ENCODE peak calls at places on chromosomes 16 and 17, in ten cellular contexts. O, H, P, V, E, L, X, M, U and C are unnamed samples.

GRCh38 chr16:12319464-12320030 is 343.0 kb downstream of the SNX29 start:
- DNase-seq in O (no peak), H (no peak), P (no peak), V (no peak), E (peak), L (no peak), X (no peak), M (no peak), U (no peak), C (no peak)

GRCh38 chr16:88197481-88198456 is 185.0 kb upstream of the ZNF469 start:
- DNase-seq in O (no peak), H (no peak), P (no peak), V (no peak), E (no peak), L (no peak), X (no peak), M (no peak), U (no peak), C (no peak)

GRCh38 chr17:35748323-35748960 is 4.6 kb downstream of the GAS2L2 start:
- DNase-seq in O (no peak), H (no peak), P (no peak), V (no peak), E (no peak), L (no peak), X (no peak), M (peak), U (no peak), C (no peak)

GRCh38 chr17:74569392-74570003 is 2.2 kb upstream of the CD300H start:
- DNase-seq in O (peak), H (no peak), P (peak), V (peak), E (no peak), L (peak), X (no peak), M (peak), U (peak), C (peak)

GRCh38 chr17:82113422-82113821 is 15.4 kb upstream of the FASN start:
- DNase-seq in O (no peak), H (no peak), P (no peak), V (no peak), E (no peak), L (no peak), X (no peak), M (no peak), U (no peak), C (no peak)

GRCh38 chr17:27762527-27763305 is 37.6 kb downstream of the NOS2 start:
- DNase-seq in O (peak), H (no peak), P (peak), V (no peak), E (peak), L (no peak), X (no peak), M (no peak), U (peak), C (peak)

GRCh38 chr16:65180986-65181710 is 59.3 kb upstream of the CDH11 start:
- DNase-seq in O (peak), H (no peak), P (no peak), V (no peak), E (no peak), L (no peak), X (no peak), M (no peak), U (no peak), C (peak)

GRCh38 chr17:75548839-75549238 is 23.3 kb downstream of the LLGL2 start:
- DNase-seq in O (no peak), H (no peak), P (no peak), V (no peak), E (no peak), L (no peak), X (no peak), M (no peak), U (no peak), C (no peak)

GRCh38 chr16:19382887-19383816 is 34.5 kb upstream of the TMC5 start:
- DNase-seq in O (peak), H (no peak), P (no peak), V (no peak), E (peak), L (no peak), X (no peak), M (no peak), U (no peak), C (no peak)

GRCh38 chr16:81366316-81366932 is 51.7 kb downstream of the GAN start:
- DNase-seq in O (peak), H (no peak), P (peak), V (peak), E (peak), L (no peak), X (no peak), M (no peak), U (peak), C (peak)

GRCh38 chr17:36066365-36066945 is 2.4 kb downstream of the CCL18 start:
- DNase-seq in O (no peak), H (no peak), P (no peak), V (no peak), E (no peak), L (no peak), X (no peak), M (no peak), U (no peak), C (no peak)

GRCh38 chr16:2090819-2091721 is 43.3 kb downstream of the TSC2 start:
- DNase-seq in O (peak), H (no peak), P (peak), V (no peak), E (peak), L (no peak), X (no peak), M (peak), U (peak), C (peak)

GRCh38 chr16:16138034-16138635 is 85.2 kb downstream of the ABCC6 start:
- DNase-seq in O (no peak), H (no peak), P (no peak), V (no peak), E (no peak), L (no peak), X (no peak), M (no peak), U (no peak), C (no peak)

GRCh38 chr17:34254146-34254545 is 939 bp upstream of the CCL2 start:
- DNase-seq in O (no peak), H (peak), P (peak), V (peak), E (no peak), L (no peak), X (no peak), M (no peak), U (no peak), C (peak)

GRCh38 chr17:34251186-34251585 is 3.9 kb upstream of the CCL2 start:
- DNase-seq in O (no peak), H (no peak), P (no peak), V (no peak), E (no peak), L (no peak), X (no peak), M (no peak), U (no peak), C (no peak)

GRCh38 chr17:34254651-34255380 is at the start of gene CCL2:
- DNase-seq in O (peak), H (peak), P (peak), V (no peak), E (peak), L (peak), X (no peak), M (peak), U (peak), C (peak)

GRCh38 chr17:34252890-34253525 is 2.1 kb upstream of the CCL2 start:
- DNase-seq in O (no peak), H (no peak), P (peak), V (peak), E (no peak), L (no peak), X (no peak), M (no peak), U (peak), C (no peak)

GRCh38 chr17:34252138-34252889 is 2.8 kb upstream of the CCL2 start:
- DNase-seq in O (peak), H (peak), P (peak), V (peak), E (peak), L (peak), X (peak), M (peak), U (peak), C (peak)
- H3K4me3 ChIP-seq in O (no peak), H (no peak), P (no peak), V (no peak), E (no peak), L (peak), X (no peak), M (no peak), U (no peak), C (no peak)

GRCh38 chr17:32626371-32626770 is 139.6 kb downstream of the CDK5R1 start:
- DNase-seq in O (no peak), H (no peak), P (no peak), V (no peak), E (no peak), L (no peak), X (no peak), M (no peak), U (no peak), C (no peak)

GRCh38 chr17:32621612-32622312 is 135.0 kb downstream of the CDK5R1 start:
- DNase-seq in O (no peak), H (no peak), P (no peak), V (no peak), E (no peak), L (no peak), X (no peak), M (no peak), U (peak), C (peak)

GRCh38 chr17:32623196-32623595 is 136.4 kb downstream of the CDK5R1 start:
- DNase-seq in O (no peak), H (no peak), P (no peak), V (no peak), E (no peak), L (no peak), X (no peak), M (no peak), U (no peak), C (peak)

GRCh38 chr17:32625971-32626370 is 139.2 kb downstream of the CDK5R1 start:
- DNase-seq in O (no peak), H (no peak), P (no peak), V (no peak), E (no peak), L (no peak), X (no peak), M (no peak), U (no peak), C (no peak)

DNA sequence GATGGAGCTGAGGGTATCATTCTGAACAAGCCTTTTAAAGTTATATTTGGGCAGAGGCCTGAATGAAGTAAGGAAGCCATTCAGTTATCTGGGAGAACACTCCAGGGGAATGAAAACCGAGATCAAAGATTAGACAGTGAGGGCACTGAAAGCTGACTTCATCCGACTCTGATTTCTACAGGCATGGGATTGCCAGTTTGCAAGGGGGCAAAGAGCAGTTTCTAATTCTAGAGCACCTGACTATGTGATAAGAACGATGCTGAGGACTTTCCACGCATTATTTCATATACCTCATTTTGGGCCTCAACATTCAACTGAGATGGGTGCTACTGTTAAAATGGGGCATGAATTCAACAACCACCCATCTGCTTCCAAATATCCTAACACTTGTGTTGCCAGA is 135.7 kb downstream of the CDK5R1 start:
- DNase-seq in O (no peak), H (no peak), P (no peak), V (no peak), E (no peak), L (no peak), X (no peak), M (no peak), U (no peak), C (no peak)
- TF ChIP-seq CTCF in O (no peak), H (no peak), P (no peak), V (no peak), E (no peak), L (no peak), X (no peak), M (no peak), U (no peak), C (no peak)

GRCh38 chr17:17540278-17540906 is 44.2 kb upstream of the RASD1 start:
- DNase-seq in O (no peak), H (no peak), P (no peak), V (no peak), E (peak), L (no peak), X (no peak), M (peak), U (no peak), C (no peak)

GRCh38 chr17:17542906-17543635 is 46.9 kb upstream of the RASD1 start:
- DNase-seq in O (no peak), H (no peak), P (no peak), V (no peak), E (no peak), L (no peak), X (no peak), M (peak), U (no peak), C (no peak)

GRCh38 chr17:17541640-17542001 is 45.4 kb upstream of the RASD1 start:
- DNase-seq in O (no peak), H (no peak), P (no peak), V (no peak), E (no peak), L (no peak), X (no peak), M (peak), U (no peak), C (no peak)

GRCh38 chr17:17539591-17539990 is 43.4 kb upstream of the RASD1 start:
- DNase-seq in O (no peak), H (no peak), P (no peak), V (no peak), E (no peak), L (no peak), X (no peak), M (peak), U (no peak), C (no peak)

DNA sequence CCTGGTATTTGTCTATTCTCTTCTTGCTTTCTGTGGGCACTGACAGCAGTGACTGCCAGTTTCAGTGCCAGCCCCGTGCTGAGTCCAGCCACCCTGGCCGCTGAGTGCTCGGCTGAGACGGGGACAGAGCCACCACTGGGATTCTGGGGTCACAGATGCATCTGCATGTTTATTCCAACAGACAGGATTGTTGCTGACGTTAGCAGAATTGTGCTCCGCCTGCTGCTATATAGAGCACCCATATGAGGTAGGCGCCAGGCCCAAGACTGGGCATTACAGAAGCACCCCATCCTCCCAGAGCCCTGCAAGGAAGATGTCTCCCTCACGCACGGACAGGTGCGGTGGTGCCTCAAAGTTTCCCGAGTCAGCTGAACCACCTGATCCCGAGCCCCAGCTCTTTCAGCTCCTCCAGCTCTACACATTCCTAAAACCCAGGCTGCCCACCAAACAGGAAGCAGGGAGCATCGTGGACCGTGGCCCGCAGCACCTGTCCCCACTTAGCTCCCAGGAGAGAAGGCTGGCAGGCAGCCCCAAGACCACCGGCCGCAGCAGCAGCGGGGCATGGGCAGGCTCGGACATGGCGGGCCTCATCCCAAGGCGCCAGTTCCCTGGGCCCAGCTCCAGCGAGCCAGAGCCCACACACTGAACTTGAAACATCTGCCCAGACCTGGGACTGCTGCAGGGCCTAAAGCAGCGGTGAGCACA is 44.9 kb upstream of the RASD1 start:
- DNase-seq in O (no peak), H (no peak), P (no peak), V (no peak), E (no peak), L (no peak), X (no peak), M (peak), U (no peak), C (no peak)
- H3K4me3 ChIP-seq in O (no peak), H (no peak), P (no peak), V (no peak), E (no peak), L (no peak), X (no peak), M (no peak), U (no peak), C (no peak)

GRCh38 chr16:58507963-58508670 is 7.2 kb upstream of the SETD6 start:
- DNase-seq in O (no peak), H (no peak), P (no peak), V (no peak), E (no peak), L (no peak), X (no peak), M (peak), U (no peak), C (no peak)

GRCh38 chr16:58509256-58510096 is 5.8 kb upstream of the SETD6 start:
- DNase-seq in O (no peak), H (no peak), P (no peak), V (no peak), E (no peak), L (no peak), X (peak), M (peak), U (no peak), C (no peak)

GRCh38 chr16:58508671-58509251 is 6.6 kb upstream of the SETD6 start:
- DNase-seq in O (no peak), H (no peak), P (no peak), V (no peak), E (no peak), L (no peak), X (no peak), M (no peak), U (no peak), C (no peak)

GRCh38 chr16:58506241-58507194 is 6.6 kb downstream of the NDRG4 start:
- DNase-seq in O (no peak), H (no peak), P (no peak), V (no peak), E (no peak), L (no peak), X (peak), M (peak), U (no peak), C (no peak)

DNA sequence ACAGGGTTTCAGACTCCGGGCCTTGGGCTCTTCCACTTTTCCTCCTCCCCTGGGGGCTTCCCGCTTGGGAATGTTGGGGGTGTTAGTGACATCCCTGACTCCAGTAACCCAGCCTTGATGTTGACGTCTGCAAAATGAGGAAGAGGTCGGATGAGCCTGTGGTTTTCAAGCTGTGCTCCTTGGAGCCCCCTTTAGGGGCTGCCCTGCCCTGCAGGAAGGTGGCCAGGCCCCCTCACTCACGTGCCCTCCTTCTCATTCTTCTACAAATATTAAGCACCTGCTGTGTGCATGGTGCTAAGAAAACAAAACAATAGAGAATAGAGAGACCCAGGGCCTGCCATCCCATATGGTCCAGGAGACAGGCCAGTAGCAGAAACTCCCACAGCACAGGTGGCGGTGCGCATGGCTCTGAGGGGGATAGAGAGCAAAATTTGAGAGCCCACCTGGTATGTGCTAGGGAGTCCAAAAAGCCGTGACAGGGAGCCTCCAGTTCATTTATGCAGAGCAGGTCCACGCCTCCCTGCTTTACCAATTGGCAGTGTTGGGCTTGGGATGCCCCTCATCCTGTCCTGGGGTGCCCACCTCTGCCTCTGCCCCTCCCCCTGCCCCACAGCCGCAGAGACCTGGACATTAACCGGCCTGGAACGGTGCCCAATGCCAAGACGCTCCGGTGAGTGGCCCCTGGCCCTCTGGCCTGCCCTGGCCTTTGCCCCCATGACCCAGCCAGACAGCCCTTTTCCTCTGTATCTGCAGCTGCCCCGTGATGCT is 7.4 kb downstream of the NDRG4 start:
- DNase-seq in O (no peak), H (no peak), P (no peak), V (no peak), E (no peak), L (no peak), X (peak), M (peak), U (no peak), C (no peak)
- TF ChIP-seq CTCF in O (no peak), H (no peak), P (no peak), V (no peak), E (no peak), L (no peak), X (no peak), M (no peak), U (no peak), C (no peak)